ENCODE peak calls at places on chromosomes 16 and 17, in seven cellular contexts. R is MCF 10A; M is Karpas-422; L is stimulated activated CD4-positive, alpha-beta T cell treated with anti-CD3 and anti-CD28 coated beads, Interleukin-4, amount 100 ng/mL, for 4 hours; B is left colon; J is stomach; E is neural crest cell. I is an unnamed sample.
A peak's percentile ranks its signal among the peaks of the same experiment; 100 is the strongest.

GRCh38 chr16:89923640-89924297 is 627 bp downstream of the TUBB3 start:
- DNase-seq in R (no peak), M (peak; percentile 73), L (no peak), B (no peak), J (no peak), E (peak; percentile 64), I (no peak)

GRCh38 chr16:19700319-19700781 is 17.7 kb downstream of the KNOP1 start:
- DNase-seq in R (peak; percentile 60), M (no peak), L (no peak), B (peak; percentile 73), J (no peak), E (no peak), I (peak; percentile 71)

GRCh38 chr17:2945299-2945698 is 118.1 kb downstream of the OR1D5 start:
- DNase-seq in R (no peak), M (no peak), L (no peak), B (no peak), J (no peak), E (no peak), I (no peak)

GRCh38 chr17:1058423-1059130 is 61.6 kb downstream of the TIMM22 start:
- DNase-seq in R (peak; percentile 75), M (peak; percentile 82), L (peak; percentile 38), B (no peak), J (peak; percentile 71), E (peak; percentile 41), I (peak; percentile 65)

GRCh38 chr17:59746849-59747445 is 39.5 kb downstream of the VMP1 start:
- DNase-seq in R (peak; percentile 50), M (peak; percentile 71), L (no peak), B (no peak), J (no peak), E (no peak), I (peak; percentile 65)

GRCh38 chr17:283911-284675 is 68.5 kb downstream of the RPH3AL start:
- DNase-seq in R (no peak), M (no peak), L (no peak), B (no peak), J (no peak), E (no peak), I (no peak)

GRCh38 chr17:76938009-76938408 is 69.8 kb downstream of the MGAT5B start:
- DNase-seq in R (no peak), M (no peak), L (no peak), B (no peak), J (no peak), E (no peak), I (no peak)

GRCh38 chr17:76428511-76428910 is 24.4 kb downstream of the UBE2O start:
- DNase-seq in R (peak; percentile 16), M (no peak), L (no peak), B (no peak), J (no peak), E (no peak), I (no peak)

GRCh38 chr16:8634991-8635736 is 13.7 kb downstream of the METTL22 start:
- DNase-seq in R (no peak), M (peak; percentile 84), L (no peak), B (no peak), J (no peak), E (peak; percentile 31), I (peak; percentile 50)

GRCh38 chr17:35666967-35667552 is 64.4 kb upstream of the RASL10B start:
- DNase-seq in R (no peak), M (no peak), L (no peak), B (no peak), J (no peak), E (no peak), I (peak; percentile 52)

GRCh38 chr17:40319651-40320550 is 10.9 kb downstream of the RARA start:
- DNase-seq in R (no peak), M (no peak), L (peak; percentile 66), B (peak; percentile 70), J (peak; percentile 59), E (no peak), I (no peak)

I was measured in epithelial cell of esophagus.